ENCODE peak calls at places on chromosomes 5 and 9, in eight cellular contexts. P is body of pancreas; W is HFF-Myc; H is EH; B is GM03348; O is activated CD4-positive, CD25-positive, alpha-beta regulatory T cell; A is AG08395; I is left cardiac atrium. E is an unnamed sample.

GRCh38 chr9:88590558-88591146 is 55.7 kb downstream of the NXNL2 start:
- DNase-seq in B (no peak), H (peak), I (no peak), O (no peak), W (no peak), A (no peak), P (no peak), E (no peak)

GRCh38 chr5:149125386-149125891 is 15.9 kb upstream of the ABLIM3 start:
- DNase-seq in B (no peak), A (peak), H (peak), O (no peak), W (no peak), P (peak), I (no peak), E (no peak)

GRCh38 chr9:36407122-36407723 is 7.2 kb upstream of the RNF38 start:
- DNase-seq in A (peak), P (peak), W (peak), O (peak), B (peak), H (peak), I (peak), E (peak)

GRCh38 chr5:9104576-9105339 is 441.1 kb downstream of the SEMA5A start:
- DNase-seq in O (no peak), A (no peak), I (no peak), P (no peak), H (peak), B (no peak), W (peak), E (no peak)

GRCh38 chr5:167633931-167634341 is 657.5 kb upstream of the WWC1 start:
- DNase-seq in O (no peak), A (peak), B (peak), W (no peak), I (no peak), P (no peak), H (peak), E (no peak)

GRCh38 chr5:112822456-112822855 is 38.6 kb upstream of the SRP19 start:
- DNase-seq in H (peak), W (no peak), I (no peak), A (no peak), B (peak), P (no peak), O (no peak), E (no peak)

GRCh38 chr5:136729901-136730355 is 364.6 kb upstream of the TRPC7 start:
- DNase-seq in H (peak), W (peak), B (peak), I (no peak), A (peak), P (no peak), O (no peak), E (no peak)

GRCh38 chr5:73698011-73698410 is 72.0 kb downstream of the ARHGEF28 start:
- DNase-seq in P (no peak), H (no peak), B (no peak), A (no peak), W (no peak), O (no peak), I (no peak), E (no peak)

GRCh38 chr9:121340676-121341392 is 29.2 kb downstream of the STOM start:
- DNase-seq in W (no peak), P (no peak), A (no peak), H (no peak), I (no peak), B (no peak), O (no peak), E (no peak)

GRCh38 chr5:97422678-97423077 is 239.6 kb upstream of the RIOK2 start:
- DNase-seq in I (no peak), P (no peak), A (no peak), W (no peak), H (peak), O (no peak), B (no peak), E (no peak)

GRCh38 chr9:36039121-36039520 is 2.4 kb downstream of the RECK start:
- DNase-seq in P (no peak), A (no peak), H (no peak), B (no peak), I (no peak), O (no peak), W (no peak), E (no peak)

GRCh38 chr5:125257057-125257970 is 510.9 kb upstream of the ZNF608 start:
- DNase-seq in B (peak), I (no peak), W (no peak), H (peak), A (no peak), O (no peak), P (no peak), E (no peak)

GRCh38 chr5:37495668-37496067 is 116.5 kb downstream of the WDR70 start:
- DNase-seq in H (peak), P (no peak), B (peak), A (peak), O (no peak), W (peak), I (no peak), E (no peak)

GRCh38 chr5:58150936-58151335 is 308.9 kb downstream of the PLK2 start:
- DNase-seq in P (no peak), O (no peak), W (no peak), I (no peak), H (no peak), A (no peak), B (no peak), E (no peak)

GRCh38 chr5:162485666-162486292 is 418.2 kb downstream of the GABRG2 start:
- DNase-seq in I (no peak), B (no peak), P (no peak), A (no peak), W (no peak), H (no peak), O (no peak), E (no peak)

GRCh38 chr9:3993783-3994182 is 306.1 kb downstream of the GLIS3 start:
- DNase-seq in P (no peak), W (no peak), B (no peak), I (no peak), O (no peak), H (no peak), A (no peak), E (no peak)

GRCh38 chr5:57468481-57469165 is 14.0 kb downstream of the ACTBL2 start:
- DNase-seq in P (no peak), A (peak), H (peak), O (no peak), B (peak), I (no peak), W (no peak), E (no peak)

GRCh38 chr9:126397056-126397455 is 70.4 kb downstream of the MVB12B start:
- DNase-seq in B (no peak), W (no peak), A (no peak), H (no peak), P (no peak), I (no peak), O (no peak), E (peak)

GRCh38 chr9:18368206-18368605 is 105.7 kb upstream of the ADAMTSL1 start:
- DNase-seq in H (peak), B (no peak), P (no peak), W (no peak), A (no peak), I (no peak), O (no peak), E (no peak)

GRCh38 chr9:69571032-69571431 is 101.1 kb downstream of the APBA1 start:
- DNase-seq in I (no peak), W (no peak), A (no peak), O (no peak), P (no peak), B (no peak), H (peak), E (no peak)

GRCh38 chr9:101485873-101486692 is 47.6 kb upstream of the RNF20 start:
- DNase-seq in A (peak), I (peak), O (no peak), H (peak), P (peak), W (no peak), B (peak), E (no peak)

GRCh38 chr9:437066-438015 is 222.7 kb downstream of the DOCK8 start:
- DNase-seq in B (peak), A (peak), H (peak), W (no peak), O (no peak), P (no peak), I (no peak), E (no peak)

GRCh38 chr5:40746703-40747102 is 9.1 kb downstream of the TTC33 start:
- DNase-seq in I (no peak), A (no peak), O (no peak), B (no peak), W (no peak), H (peak), P (no peak), E (no peak)

GRCh38 chr9:36725777-36726356 is 153.2 kb downstream of the MELK start:
- DNase-seq in O (no peak), B (no peak), H (peak), P (no peak), A (no peak), W (no peak), I (no peak), E (no peak)

GRCh38 chr9:20684865-20685696 is 1.0 kb downstream of the FOCAD start:
- DNase-seq in O (no peak), W (no peak), A (peak), P (no peak), I (no peak), B (peak), H (peak), E (no peak)

GRCh38 chr5:146076028-146076427 is 29.3 kb downstream of the PLAC8L1 start:
- DNase-seq in W (no peak), A (no peak), B (no peak), H (no peak), P (peak), I (no peak), O (no peak), E (no peak)

GRCh38 chr5:95884511-95884910 is 62.0 kb upstream of the GLRX start:
- DNase-seq in B (no peak), O (no peak), W (no peak), P (no peak), A (no peak), I (no peak), H (no peak), E (no peak)

GRCh38 chr9:38694676-38695075 is 25.3 kb downstream of the FAM240B start:
- DNase-seq in H (no peak), B (no peak), A (no peak), I (no peak), O (no peak), P (no peak), W (no peak), E (no peak)

GRCh38 chr9:124038239-124038638 is 26.7 kb downstream of the LHX2 start:
- DNase-seq in H (peak), B (peak), I (no peak), O (no peak), P (no peak), W (no peak), A (no peak), E (no peak)

GRCh38 chr5:74311961-74312360 is 328.6 kb downstream of the ENC1 start:
- DNase-seq in H (no peak), P (peak), O (no peak), A (no peak), B (peak), I (peak), W (no peak), E (no peak)

GRCh38 chr5:152218694-152219093 is 186.4 kb downstream of the NMUR2 start:
- DNase-seq in P (no peak), B (no peak), W (no peak), I (no peak), H (no peak), O (no peak), A (no peak), E (no peak)

GRCh38 chr5:17412760-17413671 is 85.0 kb upstream of the TAF11L2 start:
- DNase-seq in P (peak), H (no peak), I (no peak), A (no peak), B (no peak), O (no peak), W (no peak), E (no peak)

GRCh38 chr9:119868694-119869093 is 499.5 kb upstream of the BRINP1 start:
- DNase-seq in W (no peak), H (no peak), O (no peak), I (no peak), B (no peak), A (no peak), P (peak), E (no peak)

E was measured in activated naive CD8-positive, alpha-beta T cell treated with anti-CD3 and anti-CD28 coated beads, Interleukin-2, amount 50 U/mL, for 16 hours.